ENCODE peak calls at places on chromosomes 3 and 15, in nine cellular contexts. J is HTR-8/SVneo; Y is NCI-H1436 treated with DMSO at 0.1 percent for 48 hours; F is astrocyte of the cerebellum; R is fibroblast of lung; T is Daoy; G is hypothalamus; L is activated CD4-positive, alpha-beta T cell treated with anti-CD3 and anti-CD28 coated beads, Interleukin-2, amount 10 ng/mL, durations not matched to agents 7 days and 5 days; K is AG04449. O is an unnamed sample.

GRCh38 chr15:20340931-20341661 is 200.5 kb downstream of the GOLGA6L6 start:
- DNase-seq in J (no peak), Y (no peak), F (no peak), R (no peak), T (peak; percentile 81), G (no peak), L (peak; percentile 28), K (no peak), O (no peak)

GRCh38 chr3:115616461-115616860 is 6.8 kb upstream of the GAP43 start:
- DNase-seq in J (no peak), Y (no peak), F (no peak), R (no peak), T (no peak), G (no peak), L (no peak), K (no peak), O (no peak)

GRCh38 chr3:87626471-87626995 is 350.1 kb upstream of the POU1F1 start:
- DNase-seq in J (no peak), Y (no peak), F (no peak), R (no peak), T (peak; percentile 6), G (no peak), L (no peak), K (no peak), O (no peak)

GRCh38 chr15:53453253-53454105 is 306.0 kb downstream of the WDR72 start:
- DNase-seq in J (no peak), Y (no peak), F (no peak), R (no peak), T (no peak), G (no peak), L (no peak), K (no peak), O (no peak)

GRCh38 chr15:91552555-91552954 is 301.0 kb upstream of the SLCO3A1 start:
- DNase-seq in J (no peak), Y (no peak), F (no peak), R (peak; percentile 47), T (no peak), G (no peak), L (no peak), K (no peak), O (no peak)

GRCh38 chr3:150800722-150801121 is 37.8 kb upstream of the SIAH2 start:
- DNase-seq in J (no peak), Y (no peak), F (no peak), R (no peak), T (no peak), G (no peak), L (no peak), K (no peak), O (no peak)

GRCh38 chr3:143445118-143445517 is 325.5 kb downstream of the CHST2 start:
- DNase-seq in J (no peak), Y (no peak), F (no peak), R (peak; percentile 53), T (peak; percentile 22), G (no peak), L (no peak), K (no peak), O (no peak)

GRCh38 chr3:166071831-166072230 is 234.6 kb upstream of the BCHE start:
- DNase-seq in J (no peak), Y (no peak), F (no peak), R (no peak), T (no peak), G (no peak), L (no peak), K (no peak), O (no peak)

GRCh38 chr3:20141841-20142240 is 44.2 kb downstream of the SGO1 start:
- DNase-seq in J (no peak), Y (no peak), F (peak; percentile 80), R (peak; percentile 42), T (no peak), G (no peak), L (no peak), K (no peak), O (peak; percentile 77)

GRCh38 chr15:63156708-63157065 is 590 bp downstream of the RPS27L start:
- DNase-seq in J (no peak), Y (no peak), F (no peak), R (peak; percentile 43), T (peak; percentile 37), G (no peak), L (peak; percentile 20), K (no peak), O (no peak)

GRCh38 chr3:175948041-175948440 is 1088.9 kb downstream of the NAALADL2 start:
- DNase-seq in J (no peak), Y (peak; percentile 84), F (no peak), R (no peak), T (no peak), G (no peak), L (no peak), K (no peak), O (no peak)

GRCh38 chr3:131083190-131083863 is 56.6 kb downstream of the NEK11 start:
- DNase-seq in J (no peak), Y (peak; percentile 25), F (no peak), R (peak; percentile 15), T (peak; percentile 60), G (peak; percentile 34), L (no peak), K (no peak), O (peak; percentile 12)

GRCh38 chr3:62119139-62119538 is 254.2 kb downstream of the FEZF2 start:
- DNase-seq in J (no peak), Y (no peak), F (no peak), R (no peak), T (no peak), G (no peak), L (no peak), K (no peak), O (no peak)

GRCh38 chr3:194575484-194576210 is 57.6 kb downstream of the TMEM44 start:
- DNase-seq in J (no peak), Y (no peak), F (no peak), R (peak; percentile 70), T (peak; percentile 30), G (no peak), L (no peak), K (no peak), O (no peak)

GRCh38 chr3:172102123-172102882 is 62.9 kb downstream of the FNDC3B start:
- DNase-seq in J (no peak), Y (no peak), F (no peak), R (no peak), T (no peak), G (no peak), L (peak; percentile 47), K (no peak), O (no peak)

GRCh38 chr3:171807806-171808205 is 2.5 kb downstream of the PLD1 start:
- DNase-seq in J (no peak), Y (no peak), F (no peak), R (no peak), T (no peak), G (no peak), L (no peak), K (no peak), O (no peak)

GRCh38 chr15:42056934-42057743 is 36.3 kb upstream of the PLA2G4E start:
- DNase-seq in J (peak; percentile 82), Y (no peak), F (peak; percentile 16), R (peak; percentile 66), T (peak; percentile 89), G (peak; percentile 21), L (peak; percentile 47), K (no peak), O (peak; percentile 59)

GRCh38 chr3:179526989-179527391 is 35.7 kb upstream of the ACTL6A start:
- DNase-seq in J (peak; percentile 58), Y (no peak), F (peak; percentile 33), R (peak; percentile 77), T (peak; percentile 68), G (no peak), L (no peak), K (no peak), O (no peak)

GRCh38 chr3:150370982-150371381 is 37.1 kb upstream of the TSC22D2 start:
- DNase-seq in J (no peak), Y (no peak), F (no peak), R (peak; percentile 38), T (peak; percentile 27), G (no peak), L (no peak), K (no peak), O (no peak)

GRCh38 chr15:55277116-55277564 is 12.5 kb downstream of the RAB27A start:
- DNase-seq in J (no peak), Y (no peak), F (no peak), R (peak; percentile 80), T (peak; percentile 34), G (no peak), L (peak; percentile 75), K (no peak), O (no peak)

GRCh38 chr3:177448987-177449975 is 252.0 kb upstream of the TBL1XR1 start:
- DNase-seq in J (no peak), Y (no peak), F (peak; percentile 72), R (peak; percentile 99), T (peak; percentile 69), G (no peak), L (no peak), K (no peak), O (no peak)

O was measured in retinal pigment epithelial cell.